ENCODE peak calls at places on chromosomes 13 and 19, in four cellular contexts. One of them, this sample, is unnamed.
A peak's percentile ranks its signal among the peaks of the same experiment; 100 is the strongest.

GRCh38 chr13:74187564-74187963 is 53.4 kb upstream of the KLF12 start:
- DNase-seq in C1 segment of cervical spinal cord: no peak
- DNase-seq in CD4-positive, CD25-positive, alpha-beta regulatory T cell: no peak
- DNase-seq in body of pancreas: no peak
- DNase-seq in this sample: no peak

GRCh38 chr19:10420444-10421239 is at the start of gene PDE4A:
- DNase-seq in CD4-positive, CD25-positive, alpha-beta regulatory T cell: peak; percentile 79
- DNase-seq in body of pancreas: no peak
- DNase-seq in C1 segment of cervical spinal cord: no peak
- DNase-seq in this sample: peak; percentile 82

GRCh38 chr13:52845334-52845761 is 3.1 kb downstream of the PCDH8 start:
- DNase-seq in body of pancreas: no peak
- DNase-seq in CD4-positive, CD25-positive, alpha-beta regulatory T cell: no peak
- DNase-seq in C1 segment of cervical spinal cord: no peak
- DNase-seq in this sample: peak; percentile 55

GRCh38 chr13:109199280-109199679 is 569.9 kb downstream of the MYO16 start:
- DNase-seq in C1 segment of cervical spinal cord: no peak
- DNase-seq in body of pancreas: no peak
- DNase-seq in CD4-positive, CD25-positive, alpha-beta regulatory T cell: no peak
- DNase-seq in this sample: no peak

GRCh38 chr13:113465241-113465640 is 12.0 kb upstream of the ADPRHL1 start:
- DNase-seq in C1 segment of cervical spinal cord: no peak
- DNase-seq in body of pancreas: no peak
- DNase-seq in CD4-positive, CD25-positive, alpha-beta regulatory T cell: no peak
- DNase-seq in this sample: no peak

GRCh38 chr19:58097783-58098681 is at the start of gene ZSCAN18:
- DNase-seq in body of pancreas: peak; percentile 98
- DNase-seq in C1 segment of cervical spinal cord: peak; percentile 91
- DNase-seq in CD4-positive, CD25-positive, alpha-beta regulatory T cell: peak; percentile 85
- DNase-seq in this sample: peak; percentile 100

GRCh38 chr13:39023316-39023715 is 14.6 kb downstream of the PROSER1 start:
- DNase-seq in CD4-positive, CD25-positive, alpha-beta regulatory T cell: no peak
- DNase-seq in body of pancreas: no peak
- DNase-seq in C1 segment of cervical spinal cord: no peak
- DNase-seq in this sample: no peak

GRCh38 chr13:63517376-63517775 is 2101.7 kb upstream of the PCDH20 start:
- DNase-seq in body of pancreas: no peak
- DNase-seq in C1 segment of cervical spinal cord: no peak
- DNase-seq in CD4-positive, CD25-positive, alpha-beta regulatory T cell: no peak
- DNase-seq in this sample: no peak

GRCh38 chr19:33294058-33294798 is 8.1 kb downstream of the CEBPA start:
- DNase-seq in C1 segment of cervical spinal cord: no peak
- DNase-seq in CD4-positive, CD25-positive, alpha-beta regulatory T cell: no peak
- DNase-seq in body of pancreas: no peak
- DNase-seq in this sample: no peak

This sample was measured in D341Med.